ENCODE peak calls at places on chromosome 5, in seven cellular contexts. U, V, H, F, R, L and M are unnamed samples. For H3K4me1, the result is how much of the 10 kb centered on the place peaks cover.

GRCh38 chr5:110463116-110463515 is 263.4 kb downstream of the TMEM232 start:
- DNase-seq in R (no peak), F (peak), H (no peak), L (peak), V (peak), U (no peak), M (no peak)

GRCh38 chr5:139635606-139636206 is 12.4 kb upstream of the CXXC5 start:
- DNase-seq in V (peak), R (no peak), L (peak), H (no peak), F (peak), U (peak), M (peak)

GRCh38 chr5:34680896-34681295 is 24.8 kb downstream of the RAI14 start:
- DNase-seq in H (no peak), L (no peak), F (no peak), R (no peak), U (no peak), V (no peak), M (no peak)

GRCh38 chr5:10775646-10776045 is 14.6 kb upstream of the DAP start:
- DNase-seq in L (no peak), V (no peak), H (no peak), F (no peak), U (no peak), R (no peak), M (no peak)

GRCh38 chr5:152367554-152367953 is 37.5 kb downstream of the NMUR2 start:
- DNase-seq in L (no peak), F (no peak), U (no peak), H (no peak), R (no peak), V (no peak), M (no peak)

GRCh38 chr5:6599739-6600138 is 33.1 kb downstream of the NSUN2 start:
- DNase-seq in H (no peak), F (no peak), L (no peak), R (no peak), U (no peak), V (no peak), M (no peak)

GRCh38 chr5:75545131-75545530 is 33.4 kb downstream of the POLK start:
- DNase-seq in U (no peak), H (no peak), R (no peak), L (no peak), V (no peak), F (no peak), M (no peak)

GRCh38 chr5:169328401-169328800 is 27.5 kb upstream of the SLIT3 start:
- DNase-seq in V (no peak), F (no peak), U (no peak), L (no peak), H (no peak), R (no peak), M (no peak)

GRCh38 chr5:82100303-82101077 is 128.7 kb downstream of the ATG10 start:
- DNase-seq in V (peak), R (peak), H (no peak), F (peak), U (no peak), L (peak), M (peak)

GRCh38 chr5:125410501-125411162 is 664.2 kb upstream of the ZNF608 start:
- DNase-seq in R (no peak), V (peak), L (peak), F (peak), U (no peak), H (no peak), M (peak)

GRCh38 chr5:155969510-155969909 is 357.5 kb upstream of the SGCD start:
- DNase-seq in H (no peak), L (no peak), V (no peak), R (no peak), F (no peak), U (no peak), M (no peak)

GRCh38 chr5:159017787-159018186 is 81.9 kb downstream of the EBF1 start:
- DNase-seq in V (peak), R (peak), U (no peak), H (no peak), F (peak), L (peak), M (peak)

GRCh38 chr5:98513378-98513777 is 260.1 kb upstream of the RGMB start:
- DNase-seq in V (no peak), R (peak), F (no peak), H (no peak), L (no peak), U (peak), M (no peak)

GRCh38 chr5:139482050-139482889 is at the start of gene STING1:
- DNase-seq in H (no peak), F (peak), V (peak), R (no peak), L (peak), U (no peak), M (peak)

GRCh38 chr5:140176028-140176382 is 1.0 kb downstream of the CYSTM1 start:
- DNase-seq in F (no peak), H (no peak), V (no peak), U (no peak), L (no peak), R (no peak), M (no peak)

GRCh38 chr5:160470437-160471341 is 49.0 kb downstream of the PTTG1 start:
- DNase-seq in R (no peak), U (no peak), L (no peak), H (no peak), F (peak), V (peak), M (peak)

GRCh38 chr5:105978011-105978410 is 1692.7 kb downstream of the EFNA5 start:
- DNase-seq in F (no peak), U (no peak), R (no peak), V (no peak), L (no peak), H (no peak), M (no peak)

GRCh38 chr5:73955447-73955846 is 329.5 kb downstream of the ARHGEF28 start:
- DNase-seq in L (no peak), F (peak), U (no peak), V (no peak), H (no peak), R (no peak), M (no peak)

GRCh38 chr5:133985540-133986180 is 17.2 kb upstream of the C5orf15 start:
- DNase-seq in R (no peak), F (no peak), V (no peak), H (no peak), U (no peak), L (no peak), M (no peak)

GRCh38 chr5:133869675-133869978 is 98.8 kb downstream of the C5orf15 start:
- DNase-seq in R (no peak), H (no peak), V (no peak), U (no peak), F (no peak), L (peak), M (peak)

GRCh38 chr5:3077684-3078083 is 326.2 kb upstream of the IRX2 start:
- DNase-seq in V (no peak), F (no peak), U (no peak), R (peak), L (no peak), H (no peak), M (no peak)

DNA sequence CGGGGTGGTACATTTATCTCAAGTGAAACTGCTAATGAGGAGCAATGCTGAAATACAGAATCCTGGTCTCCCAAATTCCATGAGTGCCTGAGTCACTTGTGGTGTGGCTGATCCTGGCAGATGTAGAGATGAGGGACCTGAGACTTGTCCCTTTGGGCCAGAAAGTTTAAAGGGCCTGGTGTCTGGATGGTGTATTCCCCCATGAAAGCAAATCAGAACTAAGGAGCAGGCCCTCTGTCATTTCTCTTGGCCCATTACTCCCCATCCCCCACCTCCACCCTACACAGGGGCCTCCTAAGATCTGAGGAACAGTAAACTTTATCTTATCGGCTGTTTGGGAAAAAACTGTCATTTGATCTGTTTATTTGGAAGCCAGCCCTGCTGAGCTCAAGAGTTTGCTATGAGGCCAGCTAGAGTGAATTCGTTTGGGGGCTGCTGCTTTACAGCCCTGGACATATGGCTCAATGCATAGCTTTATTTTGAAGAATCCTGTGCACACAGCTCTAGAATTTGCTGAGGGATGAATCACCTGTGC is 140.3 kb downstream of the LHFPL2 start:
- DNase-seq in U (no peak), H (no peak), V (peak), L (peak), F (peak), R (no peak), M (peak)
- H2AFZ ChIP-seq in U (no peak), H (no peak), V (no peak), L (no peak), F (no peak), R (no peak), M (no peak)

GRCh38 chr5:59694416-59694815 is 199.1 kb downstream of the PDE4D start:
- DNase-seq in U (no peak), R (no peak), V (no peak), L (no peak), F (no peak), H (no peak), M (no peak)
- H3K4me1 ChIP-seq in U (under half), R (under half), V (under half), L (under half), F (under half), H (under half), M (under half)

DNA sequence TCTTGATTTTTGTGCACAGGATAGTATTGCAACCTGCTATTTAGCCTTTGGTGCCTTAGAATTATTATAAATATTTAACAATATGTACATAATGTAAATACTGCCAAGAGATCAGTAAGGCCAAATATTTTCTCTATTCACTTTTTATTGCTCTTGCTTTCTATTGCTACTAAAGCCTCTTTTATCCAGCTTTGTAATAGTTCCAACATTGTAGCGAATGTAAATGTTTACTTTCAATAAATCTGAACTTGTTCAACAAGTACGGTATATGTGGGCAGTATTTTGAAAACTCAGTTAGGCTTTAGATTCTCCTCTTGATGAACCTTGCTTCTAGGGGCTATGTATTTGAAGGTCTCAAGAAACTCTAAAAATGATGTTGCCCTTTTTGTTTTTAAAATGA is 179.8 kb downstream of the PARP8 start:
- DNase-seq in F (no peak), R (no peak), H (no peak), V (no peak), L (no peak), U (no peak), M (no peak)
- H3K27ac ChIP-seq in F (no peak), R (no peak), H (no peak), V (no peak), L (no peak), U (no peak), M (no peak)

GRCh38 chr5:65213921-65214525 is 267.7 kb downstream of the ADAMTS6 start:
- DNase-seq in L (peak), R (peak), U (peak), F (no peak), H (no peak), V (peak), M (peak)

GRCh38 chr5:65205016-65205415 is 276.7 kb downstream of the ADAMTS6 start:
- DNase-seq in U (no peak), H (no peak), V (peak), L (no peak), F (no peak), R (no peak), M (no peak)

GRCh38 chr5:65203746-65204145 is 278.0 kb downstream of the ADAMTS6 start:
- DNase-seq in V (peak), U (no peak), L (peak), F (peak), H (no peak), R (no peak), M (peak)

GRCh38 chr5:65209341-65209740 is 272.4 kb downstream of the ADAMTS6 start:
- DNase-seq in U (no peak), H (no peak), V (peak), F (peak), R (no peak), L (peak), M (peak)
- H2AFZ ChIP-seq in U (no peak), H (no peak), V (no peak), F (peak), R (no peak), L (no peak), M (no peak)

DNA sequence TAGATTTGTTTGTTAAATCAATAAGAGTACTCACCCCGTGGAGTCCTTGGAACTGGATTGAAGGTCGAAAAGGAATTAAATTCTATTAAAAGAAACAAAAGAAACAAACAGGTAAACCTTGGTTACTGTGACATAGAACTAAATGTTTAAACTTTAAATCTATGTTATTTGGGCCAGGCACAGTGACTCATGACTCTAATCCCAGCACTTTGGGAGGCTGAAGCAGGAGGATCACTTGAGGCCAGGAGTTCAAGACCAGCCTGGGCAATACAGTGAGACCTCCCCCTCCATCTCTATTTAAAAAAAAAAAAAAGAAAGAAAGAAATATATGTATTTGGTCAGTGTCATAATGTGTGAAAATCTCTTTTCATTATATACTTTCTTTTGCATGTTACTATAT is 18.7 kb downstream of the ELL2 start:
- DNase-seq in R (no peak), V (no peak), F (no peak), L (no peak), U (no peak), H (no peak), M (no peak)
- H3K4me1 ChIP-seq in R (under half), V (under half), F (under half), L (half or more), U (under half), H (under half), M (under half)